ENCODE peak calls at places on chromosome 17, in seven cellular contexts. W, U, A, O, G, S and I are unnamed samples.

GRCh38 chr17:65750678-65751077 is 189.2 kb upstream of the AXIN2 start:
- DNase-seq in O (peak), S (peak), U (peak), G (peak), W (peak), A (peak), I (no peak)

GRCh38 chr17:2700031-2700490 is 11.5 kb downstream of the CLUH start:
- DNase-seq in U (no peak), G (peak), A (no peak), O (no peak), S (peak), W (no peak), I (no peak)

GRCh38 chr17:73255671-73256181 is 6.0 kb downstream of the CPSF4L start:
- DNase-seq in W (peak), A (peak), G (no peak), O (peak), S (peak), U (peak), I (peak)

GRCh38 chr17:55332296-55333041 is 67.7 kb downstream of the HLF start:
- DNase-seq in S (no peak), A (no peak), O (no peak), G (no peak), W (no peak), U (no peak), I (no peak)

GRCh38 chr17:57407287-57408063 is 151.2 kb downstream of the MSI2 start:
- DNase-seq in O (peak), W (no peak), S (no peak), G (no peak), U (no peak), A (no peak), I (no peak)

GRCh38 chr17:18267366-18267765 is 6.9 kb downstream of the MIEF2 start:
- DNase-seq in W (no peak), A (no peak), S (no peak), U (no peak), G (no peak), O (no peak), I (no peak)

GRCh38 chr17:44387773-44388172 is 1.7 kb downstream of the ITGA2B start:
- DNase-seq in A (no peak), G (no peak), S (no peak), U (no peak), W (no peak), O (no peak), I (no peak)

GRCh38 chr17:82087961-82088837 is 9.8 kb downstream of the FASN start:
- DNase-seq in G (no peak), S (no peak), W (no peak), O (no peak), U (no peak), A (no peak), I (no peak)

GRCh38 chr17:19460695-19461094 is 49.7 kb downstream of the RNF112 start:
- DNase-seq in S (no peak), O (no peak), G (peak), W (no peak), U (no peak), A (no peak), I (no peak)

GRCh38 chr17:58304735-58305486 is 23.7 kb downstream of the TSPOAP1 start:
- DNase-seq in O (peak), S (no peak), G (peak), W (no peak), A (no peak), U (no peak), I (no peak)

GRCh38 chr17:36773039-36773438 is 164.2 kb upstream of the LHX1 start:
- DNase-seq in O (no peak), G (no peak), U (no peak), W (no peak), A (no peak), S (no peak), I (no peak)

GRCh38 chr17:72407336-72408121 is 286.7 kb downstream of the SOX9 start:
- DNase-seq in S (peak), W (peak), G (peak), U (peak), O (peak), A (no peak), I (no peak)

GRCh38 chr17:50927287-50927686 is 61.1 kb upstream of the TOB1 start:
- DNase-seq in G (no peak), O (no peak), A (no peak), S (no peak), W (no peak), U (no peak), I (no peak)
- TF ChIP-seq CTCF in G (no peak), O (no peak), A (no peak), S (no peak), W (no peak), U (no peak), I (no peak)

DNA sequence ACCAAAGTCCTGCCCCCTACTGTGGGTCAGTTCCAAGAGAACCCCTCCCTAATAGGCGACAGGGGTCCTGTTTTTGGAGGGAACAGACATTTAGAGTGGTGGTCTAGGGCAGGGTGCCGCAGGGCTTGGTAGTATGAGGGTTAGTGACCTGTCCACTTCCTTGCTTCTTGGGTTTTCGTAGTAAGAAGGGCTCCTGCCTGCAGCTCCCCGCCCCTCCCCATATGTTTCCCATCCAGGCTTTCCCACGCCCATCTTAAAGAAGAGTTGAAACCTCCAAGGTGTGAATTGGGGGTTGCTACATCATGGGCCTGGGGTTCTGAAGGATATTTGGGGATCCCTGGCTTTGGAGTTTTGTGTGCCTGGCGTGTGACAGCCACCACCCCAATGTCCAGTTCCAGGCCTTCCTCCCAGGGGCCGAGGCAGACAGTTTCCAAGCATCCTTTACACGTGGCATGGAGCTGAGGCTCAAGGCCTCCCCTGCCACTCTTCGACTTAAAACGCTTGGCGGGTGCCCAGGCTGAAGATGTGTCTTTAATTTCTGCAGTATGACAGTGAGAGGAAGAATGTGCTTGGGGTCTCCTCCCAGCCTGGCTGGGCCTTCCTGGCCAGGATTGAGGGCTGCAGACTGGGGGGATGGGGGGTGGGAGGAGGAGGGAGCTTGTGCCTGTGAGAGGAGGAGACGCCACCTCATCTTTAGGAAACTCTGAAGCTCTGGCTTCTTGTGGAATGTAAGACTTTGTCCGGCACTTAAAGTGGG is 2.3 kb upstream of the COL1A1 start:
- DNase-seq in S (no peak), O (no peak), U (no peak), G (peak), W (peak), A (no peak), I (no peak)
- TF ChIP-seq CTCF in S (no peak), O (no peak), U (no peak), G (no peak), W (no peak), A (no peak), I (no peak)

DNA sequence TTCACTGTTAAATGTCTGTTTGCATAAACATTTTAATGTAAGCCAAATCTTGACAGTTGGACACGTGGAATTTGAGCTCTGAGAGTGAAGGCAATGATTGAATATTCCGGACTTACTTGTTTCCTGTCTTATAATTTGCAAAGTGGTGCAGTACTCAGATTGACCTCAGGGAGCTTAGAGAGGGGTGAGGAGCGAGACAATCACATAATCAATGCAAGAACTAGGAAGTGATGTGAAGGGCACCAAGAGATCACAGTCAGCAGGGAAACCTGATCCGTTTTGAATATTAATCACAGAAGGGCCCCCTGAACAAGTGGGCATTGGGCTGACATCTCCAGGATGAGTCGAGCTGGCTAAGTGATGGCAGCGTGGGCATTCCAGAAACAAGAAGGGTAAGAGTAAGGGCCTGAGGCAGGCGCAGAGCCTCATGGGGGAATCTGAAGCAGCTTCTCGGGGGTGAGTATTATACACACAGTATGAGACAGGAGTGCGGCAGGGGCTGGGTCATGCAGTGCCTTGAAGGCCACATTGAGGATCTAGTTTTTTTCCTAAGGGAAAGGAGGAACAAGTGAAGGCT is 26.1 kb downstream of the TEX2 start:
- DNase-seq in O (no peak), A (no peak), G (no peak), W (no peak), S (no peak), U (peak), I (no peak)
- TF ChIP-seq CTCF in O (no peak), A (no peak), G (no peak), W (peak), S (no peak), U (no peak), I (no peak)

GRCh38 chr17:34318474-34318873 is 761 bp upstream of the CCL8 start:
- DNase-seq in S (no peak), U (peak), A (no peak), W (no peak), G (no peak), O (no peak), I (no peak)
- TF ChIP-seq CTCF in S (no peak), U (no peak), A (no peak), W (no peak), G (no peak), O (no peak), I (no peak)

DNA sequence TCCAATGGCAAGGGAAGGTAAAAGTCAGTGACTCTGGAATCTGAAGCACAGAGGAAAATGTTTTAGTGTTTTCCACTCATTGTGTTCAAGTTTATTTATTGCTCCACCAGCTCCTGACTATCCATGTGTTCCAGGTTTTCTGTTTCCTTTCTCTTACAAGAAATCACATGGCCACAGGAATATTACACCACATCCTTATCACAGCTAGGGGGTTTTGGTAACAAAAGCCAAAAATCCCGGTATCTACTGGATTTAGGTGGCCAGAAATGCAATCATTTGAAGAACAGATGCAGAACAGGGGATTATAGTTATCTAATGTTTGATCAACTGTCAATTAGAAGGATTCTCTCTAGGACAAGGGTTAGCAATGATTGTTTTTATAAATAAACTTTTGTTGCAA is 47.9 kb downstream of the STH start:
- DNase-seq in U (no peak), W (peak), S (no peak), O (no peak), A (no peak), G (no peak), I (no peak)
- TF ChIP-seq CTCF in U (no peak), W (peak), S (no peak), O (no peak), A (no peak), G (no peak), I (no peak)

DNA sequence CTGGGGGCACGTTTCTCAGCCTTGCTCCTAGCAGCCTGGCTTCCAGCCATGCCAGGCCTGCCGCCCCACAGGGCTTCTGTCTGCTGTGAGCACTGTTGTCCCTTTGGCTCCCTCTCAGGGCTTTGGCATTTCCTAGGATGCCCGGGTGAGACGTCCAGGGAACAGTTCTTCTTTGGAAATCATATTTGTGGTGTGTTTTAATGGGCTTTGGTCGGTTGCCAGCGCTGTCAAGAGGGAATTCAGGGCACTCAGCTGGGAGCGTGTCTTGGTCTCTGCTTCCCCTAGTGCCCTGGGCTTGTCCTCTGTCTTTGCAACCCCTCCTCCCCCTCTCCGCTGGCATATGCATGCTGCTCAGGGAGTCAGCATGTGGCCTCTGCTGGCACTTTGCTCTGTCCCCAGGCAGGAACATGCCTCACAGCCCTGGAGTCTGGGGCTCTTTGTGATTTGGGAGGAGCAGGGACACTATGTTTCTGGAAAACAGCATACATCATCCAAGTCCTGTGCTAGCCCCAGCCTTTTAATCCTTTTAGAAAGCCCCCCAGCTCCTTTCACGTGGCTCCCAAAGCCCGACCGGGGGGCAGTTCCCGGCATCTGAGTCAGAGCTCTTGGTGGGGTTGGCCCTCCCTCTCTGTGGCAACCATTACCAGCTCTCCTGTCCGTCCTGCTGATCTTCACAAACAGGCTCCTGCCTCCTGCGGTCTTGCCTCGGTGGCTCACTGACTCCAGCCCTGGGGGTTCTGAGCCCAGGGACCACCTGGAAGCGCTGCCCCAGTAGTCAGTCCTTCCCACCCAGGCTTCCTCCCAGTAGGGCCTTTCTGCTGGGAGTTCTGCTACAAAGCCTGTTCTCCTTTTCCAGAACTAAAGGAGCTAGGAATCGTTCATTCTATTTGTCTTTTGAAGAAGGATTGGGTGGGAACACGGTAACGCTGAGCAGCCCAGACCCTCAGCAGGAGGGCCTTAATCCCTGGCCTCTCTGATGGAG is 26.7 kb downstream of the SAP30BP start:
- DNase-seq in W (peak), A (no peak), S (peak), G (peak), U (peak), O (no peak), I (no peak)
- TF ChIP-seq CTCF in W (no peak), A (no peak), S (no peak), G (no peak), U (no peak), O (no peak), I (no peak)